ENCODE peak calls at places on chromosomes 16 and 17, in six cellular contexts. J is Peyer's patch, E is A673, G is ovary, S is esophagus squamous epithelium, R is heart left ventricle. Z is an unnamed sample.

GRCh38 chr17:45719335-45720071 is 64.6 kb upstream of the CRHR1 start:
- DNase-seq in R (no peak), G (no peak), S (no peak), J (no peak), E (peak; percentile 12), Z (peak; percentile 36)

GRCh38 chr17:3657588-3657869 is 10.8 kb downstream of the TAX1BP3 start:
- DNase-seq in J (no peak), G (no peak), E (no peak), S (no peak), R (no peak), Z (no peak)

GRCh38 chr17:77930780-77931768 is 27.4 kb upstream of the TNRC6C start:
- DNase-seq in R (no peak), G (no peak), S (no peak), J (no peak), E (no peak), Z (no peak)

GRCh38 chr16:57377080-57377841 is 5.0 kb downstream of the CX3CL1 start:
- DNase-seq in J (no peak), R (no peak), E (no peak), S (no peak), G (no peak), Z (no peak)

GRCh38 chr17:59754547-59754946 is 47.1 kb downstream of the VMP1 start:
- DNase-seq in S (no peak), E (peak; percentile 84), J (no peak), R (no peak), G (no peak), Z (peak; percentile 45)

GRCh38 chr16:1614226-1615102 is 2.3 kb downstream of the CRAMP1 start:
- DNase-seq in G (peak; percentile 50), J (no peak), R (no peak), S (no peak), E (peak; percentile 30), Z (peak; percentile 56)

GRCh38 chr17:3528604-3529511 is 28.8 kb downstream of the TRPV3 start:
- DNase-seq in E (no peak), J (no peak), R (no peak), G (peak; percentile 29), S (no peak), Z (no peak)

GRCh38 chr17:63275318-63275967 is 170.7 kb downstream of the CYB561 start:
- DNase-seq in J (no peak), R (no peak), G (no peak), S (no peak), E (peak; percentile 73), Z (peak; percentile 29)

GRCh38 chr16:81003610-81004460 is 2.9 kb downstream of the CMC2 start:
- DNase-seq in J (no peak), E (no peak), S (no peak), G (peak; percentile 25), R (no peak), Z (no peak)

GRCh38 chr16:78761427-78761826 is 662.0 kb downstream of the WWOX start:
- DNase-seq in J (no peak), E (no peak), S (no peak), R (no peak), G (no peak), Z (no peak)

GRCh38 chr17:83069571-83069906 is 9.9 kb upstream of the METRNL start:
- DNase-seq in R (no peak), E (no peak), S (no peak), G (no peak), J (no peak), Z (no peak)

GRCh38 chr16:70664325-70665112 is 18.2 kb downstream of the IL34 start:
- DNase-seq in R (no peak), S (no peak), J (no peak), E (no peak), G (no peak), Z (no peak)

GRCh38 chr16:50718061-50718760 is 23.7 kb upstream of the CYLD start:
- DNase-seq in J (no peak), E (no peak), G (no peak), S (no peak), R (no peak), Z (no peak)

GRCh38 chr17:5362162-5362811 is 57.2 kb downstream of the NUP88 start:
- DNase-seq in G (no peak), S (no peak), J (no peak), R (no peak), E (no peak), Z (no peak)

GRCh38 chr17:80223142-80223815 is 3.1 kb downstream of the SLC26A11 start:
- DNase-seq in J (no peak), E (no peak), G (no peak), R (no peak), S (no peak), Z (no peak)

GRCh38 chr16:67886387-67886786 is 1.7 kb downstream of the NRN1L start:
- DNase-seq in J (no peak), G (no peak), R (no peak), E (no peak), S (no peak), Z (no peak)

GRCh38 chr16:88542231-88542630 is 28.0 kb upstream of the ZC3H18 start:
- DNase-seq in R (no peak), E (no peak), G (no peak), S (no peak), J (no peak), Z (no peak)

GRCh38 chr16:17591655-17592405 is 121.1 kb upstream of the XYLT1 start:
- DNase-seq in G (no peak), R (no peak), E (no peak), J (no peak), S (no peak), Z (no peak)

GRCh38 chr16:67884684-67885083 is at the start of gene NRN1L:
- DNase-seq in J (peak; percentile 31), G (peak; percentile 96), R (peak; percentile 91), S (no peak), E (peak; percentile 95), Z (peak; percentile 77)

GRCh38 chr17:4837471-4838305 is 4.5 kb downstream of the MINK1 start:
- DNase-seq in S (no peak), E (no peak), G (peak; percentile 57), J (no peak), R (no peak), Z (no peak)

GRCh38 chr17:82097187-82097918 is 683 bp downstream of the FASN start:
- DNase-seq in R (peak; percentile 49), G (peak; percentile 70), E (no peak), S (no peak), J (peak; percentile 33), Z (peak; percentile 78)

GRCh38 chr17:81888988-81889595 is 2.3 kb downstream of the ALYREF start:
- DNase-seq in E (no peak), J (no peak), R (no peak), G (no peak), S (no peak), Z (no peak)

GRCh38 chr16:2752850-2753522 is 548 bp downstream of the SRRM2 start:
- DNase-seq in S (no peak), R (peak; percentile 88), G (no peak), E (peak; percentile 89), J (no peak), Z (peak; percentile 81)

GRCh38 chr17:6510321-6511023 is 45.9 kb downstream of the PITPNM3 start:
- DNase-seq in R (no peak), G (peak; percentile 16), E (no peak), J (no peak), S (no peak), Z (peak; percentile 7)

GRCh38 chr17:66951605-66951953 is 12.9 kb upstream of the CACNG4 start:
- DNase-seq in J (no peak), R (no peak), S (no peak), G (no peak), E (no peak), Z (no peak)

GRCh38 chr17:21453144-21453982 is 77.2 kb downstream of the KCNJ12 start:
- DNase-seq in R (no peak), J (no peak), E (no peak), S (no peak), G (no peak), Z (no peak)

DNA sequence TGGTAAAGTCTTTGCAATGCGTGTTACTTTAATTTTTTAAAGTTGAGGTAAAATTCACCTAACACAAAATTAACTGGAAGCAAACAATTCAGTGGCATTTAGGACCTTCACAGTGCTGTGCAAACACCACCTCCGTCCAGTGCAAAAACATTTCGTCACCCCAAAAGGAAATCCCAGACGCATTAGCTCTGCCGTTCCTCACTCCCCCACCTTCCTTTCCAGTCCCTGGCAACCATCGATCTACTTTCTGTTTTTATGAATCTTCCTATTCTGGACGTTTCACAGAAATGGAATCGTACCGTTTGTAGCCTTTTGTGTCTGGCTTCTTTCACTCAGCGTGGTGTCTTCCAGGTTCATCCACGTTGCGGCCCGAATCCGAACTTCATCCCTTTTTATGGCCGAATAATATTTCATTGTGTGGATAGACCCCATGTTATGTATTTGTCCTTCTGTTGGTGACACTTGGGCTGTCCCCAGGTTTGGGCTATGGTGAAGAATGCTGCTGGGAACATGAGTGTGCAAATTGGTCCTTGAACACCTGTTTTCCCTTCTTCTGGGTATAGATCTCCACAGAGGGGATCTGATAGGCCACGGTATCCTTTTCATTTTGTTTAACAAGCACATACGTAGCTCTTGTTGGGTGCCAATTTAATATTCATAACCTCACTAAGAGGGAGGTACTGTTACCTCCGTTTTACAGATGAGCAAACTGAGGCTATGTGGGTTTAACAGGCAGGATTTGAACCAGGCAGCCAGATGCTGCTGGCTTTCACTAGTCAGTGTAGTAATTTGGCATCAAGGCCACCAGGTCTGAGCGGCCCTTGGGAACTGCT is 232.0 kb upstream of the GSE1 start:
- DNase-seq in E (no peak), G (no peak), R (no peak), S (no peak), J (no peak), Z (no peak)
- H3K27ac ChIP-seq in E (no peak overlapping the region), G (no peak overlapping the region), R (no peak overlapping the region), S (no peak overlapping the region), J (no peak overlapping the region), Z (no peak overlapping the region)

DNA sequence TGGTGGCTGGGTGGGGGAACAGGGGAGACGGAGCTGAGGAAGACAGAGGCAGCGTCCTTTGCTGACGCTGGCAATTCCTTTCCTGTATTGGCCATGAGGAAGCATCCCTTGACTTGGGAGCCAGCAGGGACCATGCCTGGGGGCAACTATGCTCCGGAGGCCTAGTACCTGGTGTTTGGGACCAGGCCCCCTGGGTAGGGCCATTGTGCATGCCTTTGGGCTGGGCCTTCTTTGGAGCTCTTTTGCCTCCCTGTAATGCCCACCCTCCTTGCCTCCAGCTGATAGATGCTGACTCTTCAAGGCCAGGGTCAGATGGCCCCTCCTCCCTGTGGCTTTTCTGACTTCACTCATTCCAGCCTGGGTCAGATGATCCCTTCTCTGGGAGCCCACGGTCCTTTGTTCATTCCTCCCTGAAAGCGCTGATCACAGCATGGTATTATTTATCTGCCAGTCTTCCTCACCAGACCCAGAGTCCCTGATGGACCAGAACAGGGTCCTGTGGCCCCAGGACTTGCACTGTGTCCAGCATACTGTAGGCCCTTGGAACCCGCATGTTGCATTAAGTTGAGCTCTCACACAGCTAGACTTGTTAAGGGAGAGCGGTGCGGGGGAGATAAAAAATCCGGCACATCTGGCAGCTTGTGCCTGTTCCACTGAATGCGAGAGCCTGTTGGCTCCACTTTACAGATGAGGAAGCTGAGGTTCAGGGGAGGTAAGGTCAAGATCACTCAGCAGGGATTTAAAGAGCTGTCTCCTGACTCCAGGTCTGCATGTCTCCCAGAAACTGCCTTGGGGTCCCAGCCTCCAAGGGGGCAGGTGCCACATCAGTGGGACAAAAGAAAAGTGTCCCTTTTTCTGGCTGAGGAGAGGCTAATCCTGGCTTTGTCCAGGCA is 2.9 kb downstream of the STARD3 start:
- DNase-seq in S (no peak), G (no peak), R (no peak), J (no peak), E (no peak), Z (no peak)
- H3K4me1 ChIP-seq in S (peaks cover 44% of the 10 kb centered on the region), G (peaks cover 14% of the 10 kb centered on the region), R (peaks cover 16% of the 10 kb centered on the region), J (peaks cover 65% of the 10 kb centered on the region), E (peaks cover 6% of the 10 kb centered on the region), Z (peaks cover 4% of the 10 kb centered on the region)

GRCh38 chr17:19363114-19363438 is 553 bp upstream of the B9D1 start:
- DNase-seq in J (no peak), G (no peak), S (no peak), E (no peak), R (no peak), Z (no peak)
- H3K4me3 ChIP-seq in J (peak overlapping the region; percentile 71), G (peak overlapping the region; percentile 84), S (peak overlapping the region; percentile 43), E (peak overlapping the region; percentile 85), R (peak overlapping the region; percentile 59), Z (peak overlapping the region; percentile 67)

GRCh38 chr17:50863931-50864330 is 2.2 kb downstream of the TOB1 start:
- DNase-seq in G (no peak), R (no peak), E (no peak), J (no peak), S (no peak), Z (no peak)
- H3K27ac ChIP-seq in G (no peak overlapping the region), R (peak overlapping the region; percentile 97), E (no peak overlapping the region), J (peak overlapping the region; percentile 99), S (peak overlapping the region; percentile 78), Z (no peak overlapping the region)

Z was measured in SJCRH30.